ENCODE peak calls at places on chromosomes 7 and 10, in ten cellular contexts. One of them, this sample, is unnamed.

GRCh38 chr7:87574630-87575029 is 26.1 kb downstream of the ABCB1 start:
- DNase-seq in colonic mucosa: no peak
- DNase-seq in keratinocyte: peak; percentile 33
- DNase-seq in GM23248: peak; percentile 87
- DNase-seq in neural progenitor cell: no peak
- DNase-seq in mammary epithelial cell: peak; percentile 58
- DNase-seq in IMR-90: peak; percentile 86
- DNase-seq in neuronal stem cell: no peak
- DNase-seq in SK-N-SH: no peak
- DNase-seq in fibroblast of lung: peak; percentile 91
- DNase-seq in this sample: no peak

GRCh38 chr10:21888959-21889358 is 114.6 kb downstream of the DNAJC1 start:
- DNase-seq in mammary epithelial cell: no peak
- DNase-seq in IMR-90: no peak
- DNase-seq in colonic mucosa: no peak
- DNase-seq in neural progenitor cell: no peak
- DNase-seq in neuronal stem cell: no peak
- DNase-seq in keratinocyte: no peak
- DNase-seq in GM23248: no peak
- DNase-seq in SK-N-SH: no peak
- DNase-seq in fibroblast of lung: no peak
- DNase-seq in this sample: no peak

GRCh38 chr10:129740532-129741279 is 223.4 kb downstream of the EBF3 start:
- DNase-seq in neuronal stem cell: no peak
- DNase-seq in IMR-90: no peak
- DNase-seq in GM23248: no peak
- DNase-seq in neural progenitor cell: no peak
- DNase-seq in fibroblast of lung: no peak
- DNase-seq in keratinocyte: no peak
- DNase-seq in colonic mucosa: no peak
- DNase-seq in SK-N-SH: no peak
- DNase-seq in mammary epithelial cell: no peak
- DNase-seq in this sample: peak; percentile 40

GRCh38 chr10:91077549-91078017 is 142.9 kb upstream of the PCGF5 start:
- DNase-seq in keratinocyte: no peak
- DNase-seq in mammary epithelial cell: peak; percentile 2
- DNase-seq in neural progenitor cell: no peak
- DNase-seq in SK-N-SH: peak; percentile 68
- DNase-seq in IMR-90: peak; percentile 11
- DNase-seq in neuronal stem cell: no peak
- DNase-seq in fibroblast of lung: peak; percentile 60
- DNase-seq in colonic mucosa: peak; percentile 83
- DNase-seq in GM23248: no peak
- DNase-seq in this sample: peak; percentile 88

GRCh38 chr10:36172054-36172531 is 530.0 kb upstream of the FZD8 start:
- DNase-seq in keratinocyte: no peak
- DNase-seq in neural progenitor cell: no peak
- DNase-seq in fibroblast of lung: peak; percentile 72
- DNase-seq in mammary epithelial cell: peak; percentile 39
- DNase-seq in colonic mucosa: no peak
- DNase-seq in neuronal stem cell: no peak
- DNase-seq in IMR-90: peak; percentile 71
- DNase-seq in SK-N-SH: no peak
- DNase-seq in GM23248: peak; percentile 85
- DNase-seq in this sample: no peak

GRCh38 chr7:151806938-151807775 is 69.8 kb downstream of the PRKAG2 start:
- DNase-seq in fibroblast of lung: no peak
- DNase-seq in keratinocyte: no peak
- DNase-seq in neuronal stem cell: no peak
- DNase-seq in neural progenitor cell: no peak
- DNase-seq in GM23248: no peak
- DNase-seq in mammary epithelial cell: no peak
- DNase-seq in colonic mucosa: no peak
- DNase-seq in SK-N-SH: no peak
- DNase-seq in IMR-90: no peak
- DNase-seq in this sample: no peak

GRCh38 chr7:129925416-129926002 is 27.3 kb downstream of the UBE2H start:
- DNase-seq in SK-N-SH: no peak
- DNase-seq in colonic mucosa: no peak
- DNase-seq in mammary epithelial cell: no peak
- DNase-seq in GM23248: peak; percentile 77
- DNase-seq in keratinocyte: no peak
- DNase-seq in fibroblast of lung: peak; percentile 92
- DNase-seq in neuronal stem cell: no peak
- DNase-seq in neural progenitor cell: no peak
- DNase-seq in IMR-90: peak; percentile 62
- DNase-seq in this sample: no peak

GRCh38 chr10:34979938-34980337 is 110.2 kb downstream of the CUL2 start:
- DNase-seq in neural progenitor cell: no peak
- DNase-seq in SK-N-SH: no peak
- DNase-seq in mammary epithelial cell: no peak
- DNase-seq in colonic mucosa: no peak
- DNase-seq in keratinocyte: no peak
- DNase-seq in fibroblast of lung: no peak
- DNase-seq in IMR-90: no peak
- DNase-seq in neuronal stem cell: no peak
- DNase-seq in GM23248: no peak
- DNase-seq in this sample: no peak

GRCh38 chr10:68871105-68871711 is 29.9 kb upstream of the DDX50 start:
- DNase-seq in SK-N-SH: no peak
- DNase-seq in neural progenitor cell: peak; percentile 88
- DNase-seq in IMR-90: peak; percentile 71
- DNase-seq in fibroblast of lung: peak; percentile 68
- DNase-seq in keratinocyte: no peak
- DNase-seq in GM23248: peak; percentile 59
- DNase-seq in colonic mucosa: no peak
- DNase-seq in neuronal stem cell: peak; percentile 65
- DNase-seq in mammary epithelial cell: no peak
- DNase-seq in this sample: no peak

GRCh38 chr7:24245362-24245761 is 38.6 kb upstream of the NPY start:
- DNase-seq in keratinocyte: no peak
- DNase-seq in GM23248: no peak
- DNase-seq in neural progenitor cell: no peak
- DNase-seq in neuronal stem cell: no peak
- DNase-seq in fibroblast of lung: no peak
- DNase-seq in SK-N-SH: no peak
- DNase-seq in mammary epithelial cell: no peak
- DNase-seq in colonic mucosa: no peak
- DNase-seq in IMR-90: no peak
- DNase-seq in this sample: no peak

GRCh38 chr7:110386914-110387313 is 704.0 kb upstream of the LRRN3 start:
- DNase-seq in keratinocyte: peak; percentile 76
- DNase-seq in SK-N-SH: no peak
- DNase-seq in IMR-90: peak; percentile 79
- DNase-seq in neural progenitor cell: no peak
- DNase-seq in neuronal stem cell: no peak
- DNase-seq in colonic mucosa: no peak
- DNase-seq in GM23248: peak; percentile 27
- DNase-seq in fibroblast of lung: peak; percentile 80
- DNase-seq in mammary epithelial cell: peak; percentile 89
- DNase-seq in this sample: no peak

DNA sequence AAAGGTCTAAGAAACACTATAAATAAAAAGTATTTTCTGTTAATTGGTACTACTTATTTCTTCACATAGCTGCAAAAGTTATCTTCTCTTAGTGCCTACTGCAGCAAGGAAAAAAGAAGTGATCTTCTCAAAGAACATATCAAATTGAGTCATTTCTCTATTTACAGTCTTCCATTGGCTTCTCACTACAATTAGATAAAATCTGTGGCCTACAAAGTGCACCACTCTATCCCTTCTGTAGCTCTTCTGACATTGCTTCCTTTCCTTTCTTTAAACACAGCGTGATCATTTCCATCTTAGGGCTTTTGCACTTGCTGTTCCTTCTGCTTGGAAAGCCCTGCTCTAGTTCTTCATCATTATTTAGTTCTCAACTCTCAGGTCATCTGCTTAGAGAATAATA is 44.7 kb downstream of the MXI1 start:
- DNase-seq in fibroblast of lung: no peak
- DNase-seq in GM23248: no peak
- DNase-seq in IMR-90: no peak
- DNase-seq in SK-N-SH: no peak
- DNase-seq in neuronal stem cell: no peak
- DNase-seq in mammary epithelial cell: no peak
- DNase-seq in keratinocyte: no peak
- DNase-seq in colonic mucosa: no peak
- DNase-seq in neural progenitor cell: no peak
- DNase-seq in this sample: no peak
- H3K27ac ChIP-seq in fibroblast of lung: no peak overlapping the region
- H3K27ac ChIP-seq in GM23248: no peak overlapping the region
- H3K27ac ChIP-seq in IMR-90: no peak overlapping the region
- H3K27ac ChIP-seq in SK-N-SH: no peak overlapping the region
- H3K27ac ChIP-seq in neuronal stem cell: no peak overlapping the region
- H3K27ac ChIP-seq in mammary epithelial cell: no peak overlapping the region
- H3K27ac ChIP-seq in keratinocyte: no peak overlapping the region
- H3K27ac ChIP-seq in colonic mucosa: no peak overlapping the region
- H3K27ac ChIP-seq in neural progenitor cell: no peak overlapping the region
- H3K27ac ChIP-seq in this sample: no peak overlapping the region

DNA sequence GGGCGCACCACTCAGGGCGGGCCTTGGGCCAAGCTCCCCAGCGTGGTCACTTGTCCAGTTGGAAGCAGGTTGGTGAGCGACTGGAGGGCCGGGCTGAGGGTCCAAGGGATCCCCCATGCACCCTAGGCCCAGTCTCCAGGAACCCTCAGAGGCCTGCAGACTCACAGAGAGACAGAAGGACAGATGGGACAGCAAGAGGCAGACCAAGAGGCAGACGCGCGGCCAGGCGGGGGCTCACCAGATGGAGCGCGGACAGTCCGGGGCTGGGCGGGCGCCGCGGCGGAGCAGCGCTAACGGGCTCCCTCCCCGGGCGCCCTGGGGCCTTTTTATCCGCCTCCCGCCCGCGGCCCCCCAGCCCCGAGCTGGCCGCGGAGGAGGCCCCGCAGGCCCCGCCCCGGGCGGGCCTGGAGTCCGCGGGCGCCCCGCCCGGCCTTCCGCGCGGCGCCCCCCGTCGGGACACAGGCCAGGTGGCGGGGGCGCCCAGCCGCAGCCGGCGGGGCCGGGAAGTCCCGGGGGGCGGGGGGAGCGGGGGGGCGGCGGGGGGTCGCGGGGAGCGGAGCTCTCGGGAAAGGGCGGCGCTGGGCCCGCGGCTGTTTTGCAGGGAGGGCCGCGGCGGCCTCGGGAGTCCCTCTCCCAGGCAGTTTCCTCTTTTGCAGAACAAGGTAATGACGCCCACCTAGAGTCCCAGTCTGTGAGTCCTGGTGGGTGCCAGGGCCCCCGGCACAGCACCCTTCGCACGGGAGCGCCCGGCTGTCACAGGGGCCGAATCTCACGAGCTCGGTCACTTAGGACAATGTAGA is at the start of gene LOXL4:
- DNase-seq in neural progenitor cell: peak; percentile 60
- DNase-seq in mammary epithelial cell: no peak
- DNase-seq in fibroblast of lung: peak; percentile 45
- DNase-seq in neuronal stem cell: peak; percentile 21
- DNase-seq in colonic mucosa: no peak
- DNase-seq in keratinocyte: no peak
- DNase-seq in IMR-90: no peak
- DNase-seq in GM23248: peak; percentile 80
- DNase-seq in SK-N-SH: peak; percentile 89
- DNase-seq in this sample: peak; percentile 84
- H3K9ac ChIP-seq in neural progenitor cell: no peak within 1 kb of the TSS
- H3K9ac ChIP-seq in mammary epithelial cell: no peak within 1 kb of the TSS
- H3K9ac ChIP-seq in fibroblast of lung: peak within 1 kb of the TSS; percentile 60
- H3K9ac ChIP-seq in neuronal stem cell: peak within 1 kb of the TSS; percentile 46
- H3K9ac ChIP-seq in colonic mucosa: no peak within 1 kb of the TSS
- H3K9ac ChIP-seq in keratinocyte: no peak within 1 kb of the TSS
- H3K9ac ChIP-seq in IMR-90: peak within 1 kb of the TSS; percentile 74
- H3K9ac ChIP-seq in GM23248: peak within 1 kb of the TSS; percentile 91
- H3K9ac ChIP-seq in SK-N-SH: no peak within 1 kb of the TSS
- H3K9ac ChIP-seq in this sample: no peak within 1 kb of the TSS

DNA sequence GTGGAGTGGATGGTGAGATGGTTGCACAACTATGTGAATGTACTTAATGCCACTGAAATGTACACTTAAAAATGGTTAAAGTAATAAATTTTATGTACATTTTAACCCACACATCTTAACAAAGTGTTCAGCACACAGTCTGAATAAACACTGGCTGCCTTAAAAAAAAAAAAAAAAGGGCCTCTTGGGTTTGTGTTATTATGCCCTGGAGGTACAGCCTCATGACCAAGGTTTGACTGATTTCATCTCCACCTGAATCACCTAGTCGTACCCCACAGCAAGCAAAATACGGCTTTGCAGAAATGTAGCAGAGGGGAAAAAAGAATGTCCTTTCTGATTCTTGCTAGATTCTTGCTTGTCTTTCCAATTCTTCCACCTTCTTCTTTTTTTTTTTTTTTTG is 26.5 kb downstream of the BUB3 start:
- DNase-seq in GM23248: no peak
- DNase-seq in colonic mucosa: no peak
- DNase-seq in keratinocyte: no peak
- DNase-seq in neuronal stem cell: no peak
- DNase-seq in fibroblast of lung: no peak
- DNase-seq in SK-N-SH: no peak
- DNase-seq in neural progenitor cell: no peak
- DNase-seq in IMR-90: no peak
- DNase-seq in mammary epithelial cell: peak; percentile 5
- DNase-seq in this sample: no peak
- H3K9me3 ChIP-seq in GM23248: no peaks in the 10 kb centered on the region
- H3K9me3 ChIP-seq in colonic mucosa: no peaks in the 10 kb centered on the region
- H3K9me3 ChIP-seq in keratinocyte: no peaks in the 10 kb centered on the region
- H3K9me3 ChIP-seq in neuronal stem cell: peaks cover 2% of the 10 kb centered on the region
- H3K9me3 ChIP-seq in fibroblast of lung: no peaks in the 10 kb centered on the region
- H3K9me3 ChIP-seq in SK-N-SH: peaks cover 21% of the 10 kb centered on the region
- H3K9me3 ChIP-seq in neural progenitor cell: no peaks in the 10 kb centered on the region
- H3K9me3 ChIP-seq in IMR-90: no peaks in the 10 kb centered on the region
- H3K9me3 ChIP-seq in mammary epithelial cell: peaks cover 2% of the 10 kb centered on the region
- H3K9me3 ChIP-seq in this sample: peaks cover 7% of the 10 kb centered on the region

DNA sequence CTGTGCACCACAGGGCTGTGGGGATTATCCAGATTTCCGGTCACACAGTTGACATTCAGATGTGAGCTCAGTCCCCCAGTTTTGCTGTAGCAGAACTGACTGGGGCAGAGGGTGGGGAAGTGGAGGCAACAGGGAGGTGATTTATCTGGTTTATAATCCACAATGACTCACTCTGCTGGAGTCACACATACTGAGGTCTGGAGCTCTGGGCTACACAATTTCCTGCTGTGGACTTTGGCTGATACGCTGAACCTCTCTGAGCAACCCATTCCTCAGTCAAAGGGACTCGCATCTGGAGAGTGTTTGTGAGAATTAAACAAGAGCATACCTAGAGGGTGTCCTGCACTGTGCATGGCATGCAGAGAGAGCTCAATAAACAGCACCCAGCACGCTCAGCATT is 64.8 kb upstream of the PLPP4 start:
- DNase-seq in IMR-90: no peak
- DNase-seq in colonic mucosa: no peak
- DNase-seq in mammary epithelial cell: no peak
- DNase-seq in neuronal stem cell: no peak
- DNase-seq in keratinocyte: no peak
- DNase-seq in fibroblast of lung: peak; percentile 80
- DNase-seq in SK-N-SH: no peak
- DNase-seq in GM23248: peak; percentile 27
- DNase-seq in neural progenitor cell: no peak
- DNase-seq in this sample: no peak
- H3K27ac ChIP-seq in IMR-90: no peak overlapping the region
- H3K27ac ChIP-seq in colonic mucosa: no peak overlapping the region
- H3K27ac ChIP-seq in mammary epithelial cell: no peak overlapping the region
- H3K27ac ChIP-seq in neuronal stem cell: no peak overlapping the region
- H3K27ac ChIP-seq in keratinocyte: no peak overlapping the region
- H3K27ac ChIP-seq in fibroblast of lung: no peak overlapping the region
- H3K27ac ChIP-seq in SK-N-SH: no peak overlapping the region
- H3K27ac ChIP-seq in GM23248: no peak overlapping the region
- H3K27ac ChIP-seq in neural progenitor cell: no peak overlapping the region
- H3K27ac ChIP-seq in this sample: no peak overlapping the region

GRCh38 chr7:45924283-45924682 is 3.2 kb upstream of the IGFBP3 start:
- DNase-seq in keratinocyte: peak; percentile 40
- DNase-seq in mammary epithelial cell: peak; percentile 93
- DNase-seq in SK-N-SH: no peak
- DNase-seq in GM23248: peak; percentile 95
- DNase-seq in colonic mucosa: no peak
- DNase-seq in fibroblast of lung: peak; percentile 91
- DNase-seq in IMR-90: peak; percentile 76
- DNase-seq in neuronal stem cell: no peak
- DNase-seq in neural progenitor cell: no peak
- DNase-seq in this sample: no peak
- H3K9ac ChIP-seq in keratinocyte: no peak overlapping the region
- H3K9ac ChIP-seq in mammary epithelial cell: no peak overlapping the region
- H3K9ac ChIP-seq in SK-N-SH: no peak overlapping the region
- H3K9ac ChIP-seq in GM23248: peak overlapping the region; percentile 32
- H3K9ac ChIP-seq in colonic mucosa: no peak overlapping the region
- H3K9ac ChIP-seq in fibroblast of lung: no peak overlapping the region
- H3K9ac ChIP-seq in IMR-90: no peak overlapping the region
- H3K9ac ChIP-seq in neuronal stem cell: no peak overlapping the region
- H3K9ac ChIP-seq in neural progenitor cell: no peak overlapping the region
- H3K9ac ChIP-seq in this sample: no peak overlapping the region